ENCODE peak calls at places on chromosomes 1 and 21, in five cellular contexts. One of them, this sample, is unnamed.

GRCh38 chr1:208119225-208119606 is 125.0 kb downstream of the PLXNA2 start:
- DNase-seq in GM23338: no peak
- DNase-seq in AG09309: no peak
- DNase-seq in neural progenitor cell: no peak
- DNase-seq in tibial artery: no peak
- DNase-seq in this sample: no peak

GRCh38 chr1:25844485-25845337 is 14.5 kb downstream of the AUNIP start:
- DNase-seq in GM23338: no peak
- DNase-seq in tibial artery: no peak
- DNase-seq in AG09309: no peak
- DNase-seq in neural progenitor cell: no peak
- DNase-seq in this sample: no peak

GRCh38 chr1:59714966-59715365 is 99.8 kb upstream of the HOOK1 start:
- DNase-seq in AG09309: no peak
- DNase-seq in tibial artery: no peak
- DNase-seq in GM23338: no peak
- DNase-seq in neural progenitor cell: no peak
- DNase-seq in this sample: no peak

GRCh38 chr1:180842052-180842451 is 70.6 kb upstream of the KIAA1614 start:
- DNase-seq in neural progenitor cell: peak; percentile 8
- DNase-seq in GM23338: peak; percentile 41
- DNase-seq in tibial artery: no peak
- DNase-seq in AG09309: peak; percentile 24
- DNase-seq in this sample: no peak

GRCh38 chr1:156465747-156466365 is 34.7 kb downstream of the MEF2D start:
- DNase-seq in GM23338: peak; percentile 79
- DNase-seq in tibial artery: no peak
- DNase-seq in AG09309: no peak
- DNase-seq in neural progenitor cell: peak; percentile 60
- DNase-seq in this sample: no peak

GRCh38 chr1:64701071-64701470 is 43.8 kb upstream of the RAVER2 start:
- DNase-seq in AG09309: no peak
- DNase-seq in tibial artery: no peak
- DNase-seq in neural progenitor cell: no peak
- DNase-seq in GM23338: peak; percentile 24
- DNase-seq in this sample: no peak

GRCh38 chr1:245154429-245155185 is at the start of gene KIF26B:
- DNase-seq in neural progenitor cell: peak; percentile 65
- DNase-seq in tibial artery: no peak
- DNase-seq in GM23338: peak; percentile 48
- DNase-seq in AG09309: no peak
- DNase-seq in this sample: peak; percentile 23

GRCh38 chr21:38388219-38388618 is 110.1 kb downstream of the ERG start:
- DNase-seq in AG09309: no peak
- DNase-seq in GM23338: no peak
- DNase-seq in tibial artery: no peak
- DNase-seq in neural progenitor cell: no peak
- DNase-seq in this sample: no peak

GRCh38 chr21:38323721-38324591 is 67.2 kb downstream of the KCNJ15 start:
- DNase-seq in tibial artery: no peak
- DNase-seq in GM23338: peak; percentile 83
- DNase-seq in AG09309: peak; percentile 99
- DNase-seq in neural progenitor cell: peak; percentile 6
- DNase-seq in this sample: no peak

GRCh38 chr1:23797478-23798448 is 2.8 kb downstream of the GALE start:
- DNase-seq in AG09309: no peak
- DNase-seq in neural progenitor cell: no peak
- DNase-seq in tibial artery: no peak
- DNase-seq in GM23338: no peak
- DNase-seq in this sample: no peak

GRCh38 chr1:232904566-232904965 is 45.8 kb upstream of the NTPCR start:
- DNase-seq in AG09309: peak; percentile 59
- DNase-seq in neural progenitor cell: no peak
- DNase-seq in GM23338: no peak
- DNase-seq in tibial artery: no peak
- DNase-seq in this sample: no peak

GRCh38 chr1:92356956-92357355 is 58.1 kb downstream of the RPAP2 start:
- DNase-seq in tibial artery: no peak
- DNase-seq in AG09309: peak; percentile 76
- DNase-seq in neural progenitor cell: no peak
- DNase-seq in GM23338: no peak
- DNase-seq in this sample: no peak

GRCh38 chr1:144551107-144551542 is 41.6 kb upstream of the PPIAL4F start:
- DNase-seq in neural progenitor cell: no peak
- DNase-seq in tibial artery: no peak
- DNase-seq in AG09309: no peak
- DNase-seq in GM23338: peak; percentile 30
- DNase-seq in this sample: no peak

GRCh38 chr1:33007190-33008050 is 29.3 kb downstream of the AK2 start:
- DNase-seq in tibial artery: peak; percentile 67
- DNase-seq in neural progenitor cell: peak; percentile 44
- DNase-seq in AG09309: peak; percentile 79
- DNase-seq in GM23338: peak; percentile 21
- DNase-seq in this sample: no peak

GRCh38 chr21:31554511-31555022 is 104.9 kb upstream of the SOD1 start:
- DNase-seq in tibial artery: no peak
- DNase-seq in GM23338: peak; percentile 73
- DNase-seq in AG09309: no peak
- DNase-seq in neural progenitor cell: peak; percentile 71
- DNase-seq in this sample: no peak

GRCh38 chr21:16605588-16605987 is 875.8 kb downstream of the USP25 start:
- DNase-seq in neural progenitor cell: no peak
- DNase-seq in tibial artery: no peak
- DNase-seq in AG09309: no peak
- DNase-seq in GM23338: peak; percentile 12
- DNase-seq in this sample: no peak

DNA sequence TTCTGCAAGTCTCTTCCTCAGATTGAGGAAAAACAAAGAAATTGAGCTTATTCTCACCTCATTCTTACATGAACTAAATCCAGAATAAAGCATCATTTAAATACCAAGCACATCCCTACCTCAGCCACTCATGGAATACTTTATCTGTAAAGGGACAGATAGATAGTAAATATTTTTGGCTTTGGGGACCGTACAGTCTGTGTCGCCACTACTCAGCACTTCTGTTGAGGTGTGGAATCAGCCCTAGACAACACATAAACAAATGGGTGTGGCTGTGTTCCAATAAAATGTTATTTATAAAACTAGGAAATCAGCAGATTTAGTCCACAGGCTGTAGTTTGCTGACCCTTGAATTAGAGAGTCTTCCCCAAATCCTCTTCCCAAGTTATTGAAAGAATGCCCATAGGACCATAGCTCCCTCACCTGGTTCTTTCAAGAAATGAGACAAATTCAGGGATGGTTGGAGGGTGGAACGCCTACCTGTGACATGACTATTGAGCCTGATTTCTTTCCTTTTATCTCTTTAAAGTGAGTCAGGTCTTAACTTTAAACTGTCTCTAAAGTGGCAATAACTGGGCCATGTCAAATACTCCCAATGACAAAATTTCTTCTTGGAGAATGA is 878.5 kb downstream of the USP25 start:
- DNase-seq in GM23338: peak; percentile 72
- DNase-seq in AG09309: no peak
- DNase-seq in tibial artery: no peak
- DNase-seq in neural progenitor cell: peak; percentile 38
- DNase-seq in this sample: no peak
- TF ChIP-seq CTCF in GM23338: peak; percentile 68
- TF ChIP-seq CTCF in AG09309: peak; percentile 43
- TF ChIP-seq CTCF in tibial artery: no peak
- TF ChIP-seq CTCF in neural progenitor cell: peak; percentile 57
- TF ChIP-seq CTCF in this sample: no peak

GRCh38 chr1:167221126-167221803 is 579 bp downstream of the POU2F1 start:
- DNase-seq in AG09309: no peak
- DNase-seq in GM23338: peak; percentile 72
- DNase-seq in neural progenitor cell: peak; percentile 71
- DNase-seq in tibial artery: peak; percentile 22
- DNase-seq in this sample: peak; percentile 34

GRCh38 chr1:167221804-167222610 is 1.3 kb downstream of the POU2F1 start:
- DNase-seq in tibial artery: peak; percentile 74
- DNase-seq in GM23338: peak; percentile 78
- DNase-seq in neural progenitor cell: peak; percentile 81
- DNase-seq in AG09309: no peak
- DNase-seq in this sample: peak; percentile 60

GRCh38 chr1:167219646-167220536 is 795 bp upstream of the POU2F1 start:
- DNase-seq in neural progenitor cell: peak; percentile 97
- DNase-seq in AG09309: no peak
- DNase-seq in GM23338: peak; percentile 99
- DNase-seq in tibial artery: peak; percentile 82
- DNase-seq in this sample: peak; percentile 76

GRCh38 chr1:167219194-167219593 is 1.5 kb upstream of the POU2F1 start:
- DNase-seq in GM23338: no peak
- DNase-seq in tibial artery: no peak
- DNase-seq in AG09309: no peak
- DNase-seq in neural progenitor cell: peak; percentile 32
- DNase-seq in this sample: no peak

DNA sequence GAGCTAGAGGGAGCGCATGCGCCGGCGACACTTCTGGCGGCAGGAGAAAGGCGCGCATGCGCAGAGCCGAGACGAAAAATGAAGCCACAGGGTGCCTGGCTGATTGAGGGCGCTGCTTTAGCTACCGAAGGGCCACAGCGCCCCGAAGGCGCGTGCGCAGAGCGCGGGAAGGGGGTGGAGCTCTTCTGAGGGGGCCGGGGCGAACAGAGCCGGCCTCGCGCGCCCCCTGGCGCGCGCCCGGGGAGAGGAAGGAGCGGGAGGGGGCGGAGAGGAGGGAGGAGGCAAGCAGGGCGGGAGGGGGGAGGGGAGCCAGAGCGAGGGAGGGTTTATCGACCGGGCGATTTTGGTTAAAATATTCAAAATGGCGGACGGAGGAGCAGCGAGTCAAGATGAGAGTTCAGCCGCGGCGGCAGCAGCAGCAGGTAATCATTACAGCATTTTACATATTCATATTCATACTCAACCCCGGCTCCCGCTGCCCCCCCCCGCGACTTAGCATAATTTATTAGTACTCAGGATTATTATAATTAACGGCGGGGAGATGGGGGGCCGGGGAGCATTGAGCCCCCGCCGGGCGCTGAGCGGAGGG is at the start of gene POU2F1:
- DNase-seq in AG09309: peak; percentile 87
- DNase-seq in GM23338: peak; percentile 96
- DNase-seq in tibial artery: peak; percentile 99
- DNase-seq in neural progenitor cell: peak; percentile 99
- DNase-seq in this sample: peak; percentile 97
- TF ChIP-seq CTCF in AG09309: peak; percentile 60
- TF ChIP-seq CTCF in GM23338: peak; percentile 50
- TF ChIP-seq CTCF in tibial artery: peak; percentile 55
- TF ChIP-seq CTCF in neural progenitor cell: peak; percentile 65
- TF ChIP-seq CTCF in this sample: peak; percentile 63

GRCh38 chr1:169964206-169964605 is 70.5 kb upstream of the SCYL3 start:
- DNase-seq in GM23338: no peak
- DNase-seq in neural progenitor cell: no peak
- DNase-seq in AG09309: no peak
- DNase-seq in tibial artery: no peak
- DNase-seq in this sample: no peak

GRCh38 chr1:169958987-169959386 is 65.3 kb upstream of the SCYL3 start:
- DNase-seq in GM23338: no peak
- DNase-seq in neural progenitor cell: no peak
- DNase-seq in tibial artery: no peak
- DNase-seq in AG09309: no peak
- DNase-seq in this sample: no peak

GRCh38 chr1:169957884-169958283 is 64.2 kb upstream of the SCYL3 start:
- DNase-seq in neural progenitor cell: no peak
- DNase-seq in tibial artery: no peak
- DNase-seq in AG09309: no peak
- DNase-seq in GM23338: no peak
- DNase-seq in this sample: no peak

DNA sequence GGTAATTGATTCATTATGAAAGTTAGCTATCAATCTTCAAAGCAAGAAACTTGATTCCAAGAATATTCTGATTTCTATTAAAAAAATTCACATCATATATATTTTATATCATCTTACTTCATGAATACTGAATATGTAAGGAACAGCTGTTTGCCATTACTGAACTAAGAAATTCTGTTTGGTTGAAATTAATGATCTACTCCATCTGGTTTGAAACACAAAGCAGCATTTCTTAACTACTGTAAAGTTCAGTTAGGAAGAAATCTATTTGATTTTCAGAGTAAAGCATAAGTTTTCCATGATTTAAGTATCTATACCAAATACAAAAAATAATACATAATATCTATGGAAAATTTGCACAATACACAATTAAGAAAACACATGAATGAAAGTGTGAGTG is 66.0 kb upstream of the SCYL3 start:
- DNase-seq in tibial artery: no peak
- DNase-seq in GM23338: no peak
- DNase-seq in AG09309: no peak
- DNase-seq in neural progenitor cell: no peak
- DNase-seq in this sample: no peak
- TF ChIP-seq CTCF in tibial artery: no peak
- TF ChIP-seq CTCF in GM23338: no peak
- TF ChIP-seq CTCF in AG09309: no peak
- TF ChIP-seq CTCF in neural progenitor cell: no peak
- TF ChIP-seq CTCF in this sample: no peak

GRCh38 chr1:151048645-151049032 is 1.1 kb downstream of the C1orf56 start:
- DNase-seq in GM23338: no peak
- DNase-seq in neural progenitor cell: no peak
- DNase-seq in AG09309: no peak
- DNase-seq in tibial artery: no peak
- DNase-seq in this sample: no peak

GRCh38 chr1:151049458-151049857 is 1.9 kb downstream of the C1orf56 start:
- DNase-seq in tibial artery: no peak
- DNase-seq in AG09309: no peak
- DNase-seq in neural progenitor cell: no peak
- DNase-seq in GM23338: no peak
- DNase-seq in this sample: no peak

GRCh38 chr1:151047591-151047924 is at the start of gene C1orf56:
- DNase-seq in AG09309: no peak
- DNase-seq in GM23338: peak; percentile 88
- DNase-seq in tibial artery: peak; percentile 63
- DNase-seq in neural progenitor cell: peak; percentile 84
- DNase-seq in this sample: peak; percentile 49

GRCh38 chr1:151050051-151050688 is 2.6 kb downstream of the C1orf56 start:
- DNase-seq in AG09309: no peak
- DNase-seq in tibial artery: no peak
- DNase-seq in neural progenitor cell: no peak
- DNase-seq in GM23338: no peak
- DNase-seq in this sample: no peak

DNA sequence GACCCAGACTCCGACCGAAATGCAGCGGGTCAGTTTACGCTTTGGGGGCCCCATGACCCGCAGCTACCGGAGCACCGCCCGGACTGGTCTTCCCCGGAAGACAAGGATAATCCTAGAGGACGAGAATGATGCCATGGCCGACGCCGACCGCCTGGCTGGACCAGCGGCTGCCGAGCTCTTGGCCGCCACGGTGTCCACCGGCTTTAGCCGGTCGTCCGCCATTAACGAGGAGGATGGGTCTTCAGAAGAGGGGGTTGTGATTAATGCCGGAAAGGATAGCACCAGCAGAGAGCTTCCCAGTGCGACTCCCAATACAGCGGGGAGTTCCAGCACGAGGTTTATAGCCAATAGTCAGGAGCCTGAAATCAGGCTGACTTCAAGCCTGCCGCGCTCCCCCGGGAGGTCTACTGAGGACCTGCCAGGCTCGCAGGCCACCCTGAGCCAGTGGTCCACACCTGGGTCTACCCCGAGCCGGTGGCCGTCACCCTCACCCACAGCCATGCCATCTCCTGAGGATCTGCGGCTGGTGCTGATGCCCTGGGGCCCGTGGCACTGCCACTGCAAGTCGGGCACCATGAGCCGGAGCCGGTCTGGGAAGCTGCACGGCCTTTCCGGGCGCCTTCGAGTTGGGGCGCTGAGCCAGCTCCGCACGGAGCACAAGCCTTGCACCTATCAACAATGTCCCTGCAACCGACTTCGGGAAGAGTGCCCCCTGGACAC is 534 bp downstream of the C1orf56 start:
- DNase-seq in AG09309: no peak
- DNase-seq in neural progenitor cell: peak; percentile 80
- DNase-seq in GM23338: peak; percentile 90
- DNase-seq in tibial artery: peak; percentile 76
- DNase-seq in this sample: peak; percentile 54
- TF ChIP-seq CTCF in AG09309: peak; percentile 67
- TF ChIP-seq CTCF in neural progenitor cell: peak; percentile 73
- TF ChIP-seq CTCF in GM23338: peak; percentile 61
- TF ChIP-seq CTCF in tibial artery: peak; percentile 44
- TF ChIP-seq CTCF in this sample: peak; percentile 50

This sample was measured in natural killer cell.